ENCODE peak calls at places on chromosomes 3 and 15, in nine cellular contexts. One of them, this sample, is unnamed. For H3K9me3 and H3K4me1, the result is how much of the 10 kb centered on the place peaks cover.

GRCh38 chr15:56871180-56871579 is 47.3 kb upstream of the TCF12 start:
- DNase-seq in transverse colon: no peak
- DNase-seq in kidney: no peak
- DNase-seq in K562: no peak
- DNase-seq in thoracic aorta: no peak
- DNase-seq in IMR-90: peak
- DNase-seq in uterus: no peak
- DNase-seq in heart right ventricle: no peak
- DNase-seq in sigmoid colon: no peak
- DNase-seq in this sample: no peak

GRCh38 chr15:71338827-71339542 is 223.7 kb downstream of the THSD4 start:
- DNase-seq in transverse colon: no peak
- DNase-seq in kidney: no peak
- DNase-seq in K562: no peak
- DNase-seq in thoracic aorta: no peak
- DNase-seq in IMR-90: no peak
- DNase-seq in uterus: no peak
- DNase-seq in heart right ventricle: no peak
- DNase-seq in sigmoid colon: no peak
- DNase-seq in this sample: no peak

GRCh38 chr15:62624541-62625399 is 417.8 kb upstream of the TPM1 start:
- DNase-seq in transverse colon: no peak
- DNase-seq in kidney: no peak
- DNase-seq in K562: no peak
- DNase-seq in thoracic aorta: no peak
- DNase-seq in IMR-90: peak
- DNase-seq in uterus: peak
- DNase-seq in heart right ventricle: peak
- DNase-seq in sigmoid colon: no peak
- DNase-seq in this sample: no peak

GRCh38 chr15:83694030-83694429 is 40.1 kb downstream of the ADAMTSL3 start:
- DNase-seq in transverse colon: no peak
- DNase-seq in kidney: no peak
- DNase-seq in K562: no peak
- DNase-seq in thoracic aorta: no peak
- DNase-seq in IMR-90: peak
- DNase-seq in uterus: peak
- DNase-seq in heart right ventricle: peak
- DNase-seq in sigmoid colon: no peak
- DNase-seq in this sample: no peak

GRCh38 chr3:130582457-130583155 is 65.6 kb downstream of the COL6A6 start:
- DNase-seq in transverse colon: no peak
- DNase-seq in kidney: no peak
- DNase-seq in K562: no peak
- DNase-seq in thoracic aorta: no peak
- DNase-seq in IMR-90: no peak
- DNase-seq in uterus: peak
- DNase-seq in heart right ventricle: no peak
- DNase-seq in sigmoid colon: no peak
- DNase-seq in this sample: no peak

GRCh38 chr15:90481023-90481422 is 48.7 kb upstream of the CRTC3 start:
- DNase-seq in transverse colon: peak
- DNase-seq in kidney: no peak
- DNase-seq in K562: no peak
- DNase-seq in thoracic aorta: no peak
- DNase-seq in IMR-90: no peak
- DNase-seq in uterus: no peak
- DNase-seq in heart right ventricle: no peak
- DNase-seq in sigmoid colon: no peak
- DNase-seq in this sample: no peak

GRCh38 chr3:12222765-12223485 is 64.2 kb upstream of the TIMP4 start:
- DNase-seq in transverse colon: no peak
- DNase-seq in kidney: no peak
- DNase-seq in K562: no peak
- DNase-seq in thoracic aorta: no peak
- DNase-seq in IMR-90: peak
- DNase-seq in uterus: no peak
- DNase-seq in heart right ventricle: no peak
- DNase-seq in sigmoid colon: no peak
- DNase-seq in this sample: no peak

GRCh38 chr3:13262493-13263211 is 157.5 kb downstream of the NUP210 start:
- DNase-seq in transverse colon: no peak
- DNase-seq in kidney: no peak
- DNase-seq in K562: peak
- DNase-seq in thoracic aorta: no peak
- DNase-seq in IMR-90: no peak
- DNase-seq in uterus: no peak
- DNase-seq in heart right ventricle: no peak
- DNase-seq in sigmoid colon: no peak
- DNase-seq in this sample: no peak

GRCh38 chr3:23961913-23962312 is 16.8 kb downstream of the NR1D2 start:
- DNase-seq in transverse colon: no peak
- DNase-seq in kidney: no peak
- DNase-seq in K562: no peak
- DNase-seq in thoracic aorta: no peak
- DNase-seq in IMR-90: no peak
- DNase-seq in uterus: no peak
- DNase-seq in heart right ventricle: no peak
- DNase-seq in sigmoid colon: no peak
- DNase-seq in this sample: no peak

GRCh38 chr3:126449621-126450051 is 26.1 kb downstream of the ZXDC start:
- DNase-seq in transverse colon: no peak
- DNase-seq in kidney: no peak
- DNase-seq in K562: no peak
- DNase-seq in thoracic aorta: no peak
- DNase-seq in IMR-90: no peak
- DNase-seq in uterus: no peak
- DNase-seq in heart right ventricle: no peak
- DNase-seq in sigmoid colon: peak
- DNase-seq in this sample: no peak

GRCh38 chr3:124276863-124277515 is 285.1 kb upstream of the ROPN1 start:
- DNase-seq in transverse colon: no peak
- DNase-seq in kidney: no peak
- DNase-seq in K562: no peak
- DNase-seq in thoracic aorta: no peak
- DNase-seq in IMR-90: no peak
- DNase-seq in uterus: peak
- DNase-seq in heart right ventricle: peak
- DNase-seq in sigmoid colon: no peak
- DNase-seq in this sample: no peak

GRCh38 chr3:185069583-185070030 is 83.3 kb downstream of the C3orf70 start:
- DNase-seq in transverse colon: peak
- DNase-seq in kidney: no peak
- DNase-seq in K562: no peak
- DNase-seq in thoracic aorta: no peak
- DNase-seq in IMR-90: no peak
- DNase-seq in uterus: no peak
- DNase-seq in heart right ventricle: no peak
- DNase-seq in sigmoid colon: no peak
- DNase-seq in this sample: no peak

GRCh38 chr3:129795596-129795995 is 97.9 kb downstream of the TMCC1 start:
- DNase-seq in transverse colon: no peak
- DNase-seq in kidney: no peak
- DNase-seq in K562: no peak
- DNase-seq in thoracic aorta: no peak
- DNase-seq in IMR-90: peak
- DNase-seq in uterus: no peak
- DNase-seq in heart right ventricle: no peak
- DNase-seq in sigmoid colon: no peak
- DNase-seq in this sample: peak

GRCh38 chr15:46938169-46938568 is 779.1 kb upstream of the SEMA6D start:
- DNase-seq in transverse colon: no peak
- DNase-seq in kidney: no peak
- DNase-seq in K562: no peak
- DNase-seq in thoracic aorta: no peak
- DNase-seq in IMR-90: no peak
- DNase-seq in uterus: no peak
- DNase-seq in heart right ventricle: no peak
- DNase-seq in sigmoid colon: no peak
- DNase-seq in this sample: no peak

GRCh38 chr15:46934851-46935250 is 782.5 kb upstream of the SEMA6D start:
- DNase-seq in transverse colon: no peak
- DNase-seq in kidney: no peak
- DNase-seq in K562: no peak
- DNase-seq in thoracic aorta: no peak
- DNase-seq in IMR-90: no peak
- DNase-seq in uterus: no peak
- DNase-seq in heart right ventricle: no peak
- DNase-seq in sigmoid colon: no peak
- DNase-seq in this sample: no peak

DNA sequence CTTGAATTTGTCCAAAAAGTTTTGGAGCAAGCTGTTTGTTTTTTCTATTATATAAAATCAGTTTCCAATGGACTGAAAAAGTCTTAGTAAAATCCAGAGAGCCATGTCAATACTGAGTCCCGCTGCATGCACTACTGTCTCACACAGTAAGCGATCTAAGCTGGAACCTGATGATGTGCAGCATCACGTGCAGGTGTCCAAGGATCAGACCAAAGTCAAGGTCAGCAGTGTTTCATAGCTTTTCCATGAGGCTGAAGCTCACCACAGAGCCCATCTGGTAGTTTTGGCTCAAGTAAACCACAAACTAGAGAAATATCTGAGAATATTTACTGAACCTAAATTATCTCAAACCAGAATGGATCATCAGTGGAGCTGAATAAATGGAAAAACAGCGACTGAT is 784.0 kb upstream of the SEMA6D start:
- DNase-seq in transverse colon: no peak
- DNase-seq in kidney: no peak
- DNase-seq in K562: no peak
- DNase-seq in thoracic aorta: no peak
- DNase-seq in IMR-90: no peak
- DNase-seq in uterus: no peak
- DNase-seq in heart right ventricle: no peak
- DNase-seq in sigmoid colon: no peak
- DNase-seq in this sample: no peak
- H3K9me3 ChIP-seq in transverse colon: under half
- H3K9me3 ChIP-seq in kidney: under half
- H3K9me3 ChIP-seq in K562: under half
- H3K9me3 ChIP-seq in thoracic aorta: under half
- H3K9me3 ChIP-seq in IMR-90: under half
- H3K9me3 ChIP-seq in uterus: under half
- H3K9me3 ChIP-seq in heart right ventricle: under half
- H3K9me3 ChIP-seq in sigmoid colon: under half
- H3K9me3 ChIP-seq in this sample: under half

GRCh38 chr3:133570937-133571320 is 2.6 kb upstream of the CDV3 start:
- DNase-seq in transverse colon: no peak
- DNase-seq in kidney: no peak
- DNase-seq in K562: no peak
- DNase-seq in thoracic aorta: no peak
- DNase-seq in IMR-90: peak
- DNase-seq in uterus: no peak
- DNase-seq in heart right ventricle: no peak
- DNase-seq in sigmoid colon: no peak
- DNase-seq in this sample: no peak
- H3K4me1 ChIP-seq in transverse colon: under half
- H3K4me1 ChIP-seq in kidney: under half
- H3K4me1 ChIP-seq in K562: under half
- H3K4me1 ChIP-seq in thoracic aorta: under half
- H3K4me1 ChIP-seq in IMR-90: under half
- H3K4me1 ChIP-seq in uterus: under half
- H3K4me1 ChIP-seq in heart right ventricle: under half
- H3K4me1 ChIP-seq in sigmoid colon: under half
- H3K4me1 ChIP-seq in this sample: under half

DNA sequence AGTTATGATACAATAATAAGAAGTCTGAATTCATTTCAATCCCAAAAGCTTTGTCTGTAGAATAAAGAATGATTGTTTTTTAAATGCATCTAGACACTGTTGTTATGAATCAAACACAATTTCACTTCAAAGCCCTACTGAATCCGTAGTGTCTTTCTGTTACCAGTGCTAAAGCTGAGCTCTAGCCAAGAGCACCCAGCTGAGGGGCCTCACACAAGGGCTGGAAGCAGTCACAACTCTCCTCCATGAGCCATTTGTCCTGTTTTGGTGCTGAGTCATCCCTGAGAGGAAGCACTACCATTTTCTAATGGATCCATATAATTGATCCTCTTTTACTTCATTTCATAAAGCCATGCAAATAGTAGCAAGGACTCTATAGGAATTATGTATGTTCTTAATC is 158.2 kb upstream of the ANKRD28 start:
- DNase-seq in transverse colon: no peak
- DNase-seq in kidney: no peak
- DNase-seq in K562: no peak
- DNase-seq in thoracic aorta: no peak
- DNase-seq in IMR-90: peak
- DNase-seq in uterus: no peak
- DNase-seq in heart right ventricle: no peak
- DNase-seq in sigmoid colon: no peak
- DNase-seq in this sample: no peak
- TF ChIP-seq CTCF in transverse colon: no peak
- TF ChIP-seq CTCF in kidney: no peak
- TF ChIP-seq CTCF in K562: no peak
- TF ChIP-seq CTCF in thoracic aorta: no peak
- TF ChIP-seq CTCF in IMR-90: no peak
- TF ChIP-seq CTCF in uterus: no peak
- TF ChIP-seq CTCF in heart right ventricle: no peak
- TF ChIP-seq CTCF in sigmoid colon: no peak
- TF ChIP-seq CTCF in this sample: no peak

GRCh38 chr15:25220834-25221233 is 218.0 kb downstream of the UBE3A start:
- DNase-seq in transverse colon: no peak
- DNase-seq in kidney: no peak
- DNase-seq in K562: no peak
- DNase-seq in thoracic aorta: no peak
- DNase-seq in IMR-90: no peak
- DNase-seq in uterus: no peak
- DNase-seq in heart right ventricle: no peak
- DNase-seq in sigmoid colon: no peak
- DNase-seq in this sample: no peak
- H3K9me3 ChIP-seq in transverse colon: under half
- H3K9me3 ChIP-seq in kidney: under half
- H3K9me3 ChIP-seq in K562: under half
- H3K9me3 ChIP-seq in thoracic aorta: under half
- H3K9me3 ChIP-seq in IMR-90: half or more
- H3K9me3 ChIP-seq in uterus: under half
- H3K9me3 ChIP-seq in heart right ventricle: under half
- H3K9me3 ChIP-seq in sigmoid colon: under half
- H3K9me3 ChIP-seq in this sample: under half

GRCh38 chr3:46971742-46972141 is 4.8 kb downstream of the CCDC12 start:
- DNase-seq in transverse colon: no peak
- DNase-seq in kidney: peak
- DNase-seq in K562: peak
- DNase-seq in thoracic aorta: no peak
- DNase-seq in IMR-90: no peak
- DNase-seq in uterus: no peak
- DNase-seq in heart right ventricle: no peak
- DNase-seq in sigmoid colon: no peak
- DNase-seq in this sample: no peak
- H3K4me1 ChIP-seq in transverse colon: half or more
- H3K4me1 ChIP-seq in kidney: under half
- H3K4me1 ChIP-seq in K562: half or more
- H3K4me1 ChIP-seq in thoracic aorta: half or more
- H3K4me1 ChIP-seq in IMR-90: under half
- H3K4me1 ChIP-seq in uterus: under half
- H3K4me1 ChIP-seq in heart right ventricle: under half
- H3K4me1 ChIP-seq in sigmoid colon: under half
- H3K4me1 ChIP-seq in this sample: under half

This sample was measured in Panc1.